ENCODE peak calls at places on chromosomes 12 and 14, in ten cellular contexts. V is CD8-positive, alpha-beta T cell; A is SK-N-SH; O is pancreas; E is CD8-positive, alpha-beta memory T cell; C is adrenal gland; R is fibroblast of lung; U is OCI-LY7; W is endothelial cell of umbilical vein; N is heart left ventricle. M is an unnamed sample.

GRCh38 chr12:122043476-122043875 is 21.8 kb downstream of the BCL7A start:
- DNase-seq in V (no peak), A (no peak), O (no peak), E (no peak), C (no peak), R (no peak), U (no peak), W (no peak), N (no peak), M (no peak)

GRCh38 chr14:103870144-103870876 is 22.9 kb upstream of the PPP1R13B start:
- DNase-seq in V (no peak), A (peak; percentile 42), O (no peak), E (no peak), C (no peak), R (no peak), U (no peak), W (no peak), N (no peak), M (no peak)

GRCh38 chr12:118979763-118980406 is 1.5 kb upstream of the SRRM4 start:
- DNase-seq in V (no peak), A (peak; percentile 73), O (peak; percentile 53), E (no peak), C (peak; percentile 39), R (peak; percentile 40), U (peak; percentile 47), W (peak; percentile 29), N (peak; percentile 42), M (no peak)

GRCh38 chr12:6346942-6347341 is 5.1 kb upstream of the TNFRSF1A start:
- DNase-seq in V (no peak), A (no peak), O (no peak), E (no peak), C (no peak), R (no peak), U (no peak), W (no peak), N (no peak), M (no peak)

GRCh38 chr12:6041891-6042290 is 82.6 kb downstream of the VWF start:
- DNase-seq in V (no peak), A (no peak), O (no peak), E (no peak), C (no peak), R (peak; percentile 44), U (no peak), W (no peak), N (no peak), M (no peak)

GRCh38 chr12:19710811-19711793 is 271.8 kb downstream of the AEBP2 start:
- DNase-seq in V (no peak), A (no peak), O (peak; percentile 35), E (no peak), C (no peak), R (peak; percentile 44), U (no peak), W (no peak), N (no peak), M (no peak)

GRCh38 chr12:122646568-122647220 is 56.5 kb downstream of the HCAR2 start:
- DNase-seq in V (no peak), A (no peak), O (no peak), E (no peak), C (no peak), R (peak; percentile 85), U (peak; percentile 27), W (no peak), N (no peak), M (no peak)

GRCh38 chr12:56257491-56258067 is 605 bp downstream of the ANKRD52 start:
- DNase-seq in V (no peak), A (peak; percentile 81), O (no peak), E (no peak), C (peak; percentile 63), R (no peak), U (no peak), W (peak; percentile 45), N (no peak), M (no peak)

GRCh38 chr14:52043690-52044089 is 25.2 kb downstream of the NID2 start:
- DNase-seq in V (no peak), A (peak; percentile 72), O (no peak), E (peak; percentile 62), C (no peak), R (no peak), U (peak; percentile 23), W (peak; percentile 37), N (peak; percentile 40), M (no peak)

GRCh38 chr12:19757317-19757877 is 318.1 kb downstream of the AEBP2 start:
- DNase-seq in V (no peak), A (peak; percentile 31), O (no peak), E (no peak), C (no peak), R (peak; percentile 60), U (peak; percentile 26), W (peak; percentile 64), N (no peak), M (no peak)

GRCh38 chr14:72583316-72584272 is 310.3 kb downstream of the DPF3 start:
- DNase-seq in V (no peak), A (no peak), O (peak; percentile 31), E (no peak), C (no peak), R (no peak), U (no peak), W (no peak), N (no peak), M (no peak)

GRCh38 chr12:120257041-120257821 is 8.3 kb downstream of the PXN start:
- DNase-seq in V (no peak), A (peak; percentile 54), O (peak; percentile 49), E (no peak), C (peak; percentile 78), R (peak; percentile 93), U (no peak), W (peak; percentile 98), N (peak; percentile 85), M (peak; percentile 61)

GRCh38 chr12:67339530-67339929 is 70.4 kb downstream of the CAND1 start:
- DNase-seq in V (no peak), A (no peak), O (no peak), E (no peak), C (no peak), R (no peak), U (no peak), W (no peak), N (no peak), M (no peak)

GRCh38 chr12:88716240-88716639 is 136.0 kb upstream of the KITLG start:
- DNase-seq in V (no peak), A (no peak), O (peak; percentile 81), E (no peak), C (no peak), R (no peak), U (no peak), W (no peak), N (no peak), M (no peak)

GRCh38 chr12:112916270-112916669 is 9.5 kb downstream of the OAS1 start:
- DNase-seq in V (no peak), A (no peak), O (peak; percentile 15), E (no peak), C (no peak), R (peak; percentile 30), U (no peak), W (peak; percentile 43), N (peak; percentile 35), M (peak; percentile 41)

GRCh38 chr14:102215071-102215470 is 75.4 kb downstream of the WDR20 start:
- DNase-seq in V (no peak), A (no peak), O (no peak), E (no peak), C (peak; percentile 62), R (peak; percentile 83), U (no peak), W (no peak), N (peak; percentile 55), M (no peak)

GRCh38 chr14:82146846-82147245 is 613.2 kb upstream of the SEL1L start:
- DNase-seq in V (no peak), A (no peak), O (no peak), E (no peak), C (no peak), R (no peak), U (no peak), W (no peak), N (no peak), M (no peak)

GRCh38 chr14:74326369-74327152 is 21.7 kb upstream of the VRTN start:
- DNase-seq in V (no peak), A (peak; percentile 10), O (no peak), E (no peak), C (no peak), R (no peak), U (no peak), W (no peak), N (no peak), M (no peak)

GRCh38 chr14:100566119-100566518 is 21.1 kb downstream of the BEGAIN start:
- DNase-seq in V (no peak), A (no peak), O (peak; percentile 90), E (no peak), C (no peak), R (no peak), U (no peak), W (no peak), N (no peak), M (no peak)
- H3K4me1 ChIP-seq in V (peaks cover 6% of the 10 kb centered on the region), A (peaks cover 70% of the 10 kb centered on the region), O (peaks cover 6% of the 10 kb centered on the region), E (peaks cover 5% of the 10 kb centered on the region), C (peaks cover 6% of the 10 kb centered on the region), R (no peaks in the 10 kb centered on the region), U (no peaks in the 10 kb centered on the region), W (peaks cover 2% of the 10 kb centered on the region), N (no peaks in the 10 kb centered on the region), M (no peaks in the 10 kb centered on the region)

DNA sequence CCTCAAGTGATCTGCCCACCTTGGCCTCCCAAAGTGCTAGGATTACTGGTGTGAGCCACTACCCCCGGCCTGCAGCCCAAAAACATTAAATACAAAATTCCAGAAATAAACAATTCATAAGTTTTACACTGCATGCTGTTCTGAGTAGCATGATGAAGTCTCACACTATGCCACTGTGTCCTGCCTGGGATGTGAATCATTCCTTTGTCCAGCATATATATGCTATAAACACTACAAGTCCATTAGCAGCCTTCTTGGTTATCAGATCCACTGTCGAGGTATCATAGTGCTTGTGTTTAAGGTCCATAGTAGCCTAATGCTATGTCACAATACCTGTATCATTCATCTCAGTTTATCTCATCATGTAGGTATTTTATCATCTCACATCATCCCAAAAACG is 15.9 kb downstream of the INTS13 start:
- DNase-seq in V (no peak), A (no peak), O (no peak), E (no peak), C (no peak), R (no peak), U (no peak), W (no peak), N (no peak), M (no peak)
- H3K36me3 ChIP-seq in V (peaks cover 4% of the 10 kb centered on the region), A (peaks cover 65% of the 10 kb centered on the region), O (peaks cover 8% of the 10 kb centered on the region), E (peaks cover 11% of the 10 kb centered on the region), C (no peaks in the 10 kb centered on the region), R (no peaks in the 10 kb centered on the region), U (peaks cover 80% of the 10 kb centered on the region), W (peaks cover 2% of the 10 kb centered on the region), N (peaks cover 87% of the 10 kb centered on the region), M (no peaks in the 10 kb centered on the region)

GRCh38 chr14:24311837-24312615 is 724 bp downstream of the LTB4R start:
- DNase-seq in V (no peak), A (no peak), O (no peak), E (no peak), C (no peak), R (peak; percentile 29), U (no peak), W (no peak), N (no peak), M (no peak)
- H3K4me1 ChIP-seq in V (peaks cover 62% of the 10 kb centered on the region), A (peaks cover 2% of the 10 kb centered on the region), O (peaks cover 40% of the 10 kb centered on the region), E (peaks cover 66% of the 10 kb centered on the region), C (peaks cover 57% of the 10 kb centered on the region), R (peaks cover 13% of the 10 kb centered on the region), U (peaks cover 38% of the 10 kb centered on the region), W (peaks cover 71% of the 10 kb centered on the region), N (peaks cover 44% of the 10 kb centered on the region), M (peaks cover 18% of the 10 kb centered on the region)

DNA sequence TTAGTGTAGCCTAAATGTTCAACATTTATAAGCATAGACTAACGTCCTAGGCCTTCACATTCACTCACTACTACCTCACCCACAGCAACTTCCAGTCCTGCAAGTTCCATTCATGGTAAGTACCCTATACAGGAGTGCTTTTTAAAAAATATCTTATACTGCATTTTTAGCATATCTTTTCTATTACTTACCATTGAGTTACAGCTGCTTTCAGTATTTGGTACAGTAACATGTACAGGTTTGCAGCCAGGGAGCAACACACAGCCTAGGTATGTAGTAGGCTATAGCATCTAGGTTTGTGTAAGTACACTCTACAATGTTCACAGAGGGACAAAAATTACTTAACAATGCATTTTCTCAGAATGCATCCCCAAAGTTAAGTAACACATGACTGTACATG is 17.4 kb downstream of the IPO8 start:
- DNase-seq in V (no peak), A (no peak), O (no peak), E (no peak), C (no peak), R (no peak), U (no peak), W (no peak), N (no peak), M (no peak)
- H3K36me3 ChIP-seq in V (peaks cover 19% of the 10 kb centered on the region), A (peaks cover 75% of the 10 kb centered on the region), O (peaks cover 37% of the 10 kb centered on the region), E (peaks cover 33% of the 10 kb centered on the region), C (no peaks in the 10 kb centered on the region), R (no peaks in the 10 kb centered on the region), U (peaks cover 55% of the 10 kb centered on the region), W (peaks cover 3% of the 10 kb centered on the region), N (peaks cover 96% of the 10 kb centered on the region), M (no peaks in the 10 kb centered on the region)

M was measured in ovary.